ENCODE peak calls at places on chromosomes 6 and 20, in seven cellular contexts. G is bronchial epithelial cell; C is choroid plexus epithelial cell; J is CD8-positive, alpha-beta T cell; K is HCT116; P is neural progenitor cell; O is astrocyte of the spinal cord. M is an unnamed sample.

GRCh38 chr20:57893364-57894001 is 183.7 kb upstream of the PMEPA1 start:
- DNase-seq in K (no peak), G (no peak), J (no peak), O (no peak), P (peak), C (no peak), M (no peak)

GRCh38 chr20:58714923-58715708 is 22.5 kb downstream of the NPEPL1 start:
- DNase-seq in K (no peak), C (no peak), P (no peak), O (no peak), G (no peak), J (no peak), M (no peak)

GRCh38 chr6:37560737-37561103 is 61.0 kb upstream of the CCDC167 start:
- DNase-seq in J (no peak), K (no peak), G (no peak), P (no peak), O (no peak), C (no peak), M (no peak)

GRCh38 chr6:89414215-89414614 is 2.1 kb upstream of the RRAGD start:
- DNase-seq in K (no peak), C (no peak), G (no peak), O (no peak), P (no peak), J (no peak), M (no peak)

GRCh38 chr20:14264869-14265268 is 72.5 kb downstream of the FLRT3 start:
- DNase-seq in K (no peak), J (no peak), G (peak), C (peak), O (peak), P (no peak), M (peak)

GRCh38 chr20:51400051-51400926 is 142.2 kb downstream of the NFATC2 start:
- DNase-seq in K (no peak), G (peak), P (no peak), O (no peak), J (peak), C (peak), M (peak)

GRCh38 chr20:50464725-50465650 is 45.2 kb upstream of the PTPN1 start:
- DNase-seq in C (no peak), P (no peak), J (no peak), G (no peak), O (no peak), K (no peak), M (no peak)

GRCh38 chr6:64270083-64270482 is 634.5 kb downstream of the PHF3 start:
- DNase-seq in C (no peak), J (no peak), O (no peak), G (peak), K (no peak), P (no peak), M (peak)

GRCh38 chr6:125828476-125829039 is 37.8 kb downstream of the NCOA7 start:
- DNase-seq in O (no peak), P (no peak), K (no peak), G (no peak), C (no peak), J (no peak), M (no peak)

GRCh38 chr6:41511443-41512060 is 34.6 kb upstream of the FOXP4 start:
- DNase-seq in O (no peak), P (no peak), K (no peak), J (no peak), G (no peak), C (no peak), M (no peak)

GRCh38 chr20:59151820-59152219 is 11.8 kb upstream of the ZNF831 start:
- DNase-seq in O (no peak), K (no peak), P (no peak), J (no peak), C (no peak), G (no peak), M (no peak)

GRCh38 chr6:28885149-28885738 is 38.5 kb downstream of the TRIM27 start:
- DNase-seq in G (no peak), O (no peak), J (no peak), C (no peak), K (no peak), P (no peak), M (no peak)

GRCh38 chr6:50850223-50850751 is 31.6 kb downstream of the TFAP2B start:
- DNase-seq in G (peak), K (no peak), C (no peak), J (no peak), P (peak), O (no peak), M (peak)

GRCh38 chr6:169230322-169230665 is 23.4 kb downstream of the THBS2 start:
- DNase-seq in J (no peak), O (no peak), K (no peak), G (no peak), P (no peak), C (no peak), M (peak)

GRCh38 chr20:23727016-23727415 is 23.7 kb downstream of the CST1 start:
- DNase-seq in K (no peak), J (no peak), P (no peak), C (no peak), G (no peak), O (no peak), M (no peak)

GRCh38 chr6:18293192-18293904 is 29.0 kb upstream of the DEK start:
- DNase-seq in O (peak), G (peak), K (no peak), J (no peak), P (no peak), C (peak), M (peak)

GRCh38 chr6:88072462-88072861 is 24.8 kb downstream of the SPACA1 start:
- DNase-seq in C (no peak), P (no peak), J (no peak), G (peak), K (no peak), O (no peak), M (no peak)

GRCh38 chr6:134080171-134080795 is 27.9 kb upstream of the SLC2A12 start:
- DNase-seq in K (no peak), P (no peak), J (no peak), O (no peak), G (peak), C (peak), M (peak)

GRCh38 chr20:53895385-53895755 is 175.0 kb downstream of the BCAS1 start:
- DNase-seq in J (no peak), C (no peak), P (no peak), O (no peak), G (no peak), K (no peak), M (no peak)

GRCh38 chr6:118735320-118735719 is 83.9 kb upstream of the CEP85L start:
- DNase-seq in O (no peak), P (peak), C (peak), G (no peak), J (no peak), K (no peak), M (no peak)

GRCh38 chr20:32536861-32537656 is 48.1 kb downstream of the NOL4L start:
- DNase-seq in O (no peak), G (no peak), C (no peak), P (peak), K (no peak), J (peak), M (no peak)

GRCh38 chr20:60410865-60411264 is 452.6 kb downstream of the CDH26 start:
- DNase-seq in P (no peak), G (no peak), C (no peak), O (no peak), J (no peak), K (no peak), M (no peak)

GRCh38 chr6:72787521-72788031 is 165.7 kb downstream of the KCNQ5 start:
- DNase-seq in O (peak), K (no peak), G (peak), C (peak), P (peak), J (no peak), M (peak)

GRCh38 chr20:42111349-42111748 is 493.2 kb upstream of the CHD6 start:
- DNase-seq in C (no peak), P (no peak), J (no peak), O (no peak), G (no peak), K (no peak), M (no peak)

GRCh38 chr6:83609248-83609647 is 96.9 kb downstream of the PRSS35 start:
- DNase-seq in C (no peak), J (no peak), K (no peak), O (no peak), G (no peak), P (no peak), M (no peak)

GRCh38 chr6:118558811-118559217 is 10.7 kb downstream of the PLN start:
- DNase-seq in P (no peak), J (no peak), O (peak), C (peak), G (no peak), K (no peak), M (no peak)

GRCh38 chr6:167550936-167551633 is 226.2 kb downstream of the TTLL2 start:
- DNase-seq in P (no peak), J (no peak), C (peak), G (no peak), K (no peak), O (peak), M (no peak)

GRCh38 chr6:43070028-43070632 is 6.0 kb upstream of the PTK7 start:
- DNase-seq in K (peak), C (peak), O (peak), J (no peak), P (peak), G (peak), M (peak)

GRCh38 chr6:169957351-169957963 is 206.0 kb downstream of the ERMARD start:
- DNase-seq in C (no peak), G (no peak), K (no peak), J (no peak), P (no peak), O (no peak), M (no peak)

GRCh38 chr6:53032853-53033252 is 32.4 kb upstream of the FBXO9 start:
- DNase-seq in K (no peak), O (peak), C (no peak), P (no peak), J (no peak), G (no peak), M (peak)

GRCh38 chr20:5056801-5057599 is 55.7 kb upstream of the SLC23A2 start:
- DNase-seq in O (peak), P (no peak), C (peak), K (peak), J (peak), G (peak), M (peak)
- TF ChIP-seq CTCF in O (peak), P (peak), C (peak), K (peak), J (peak), G (peak), M (peak)

GRCh38 chr20:21706345-21707195 is 1.1 kb downstream of the PAX1 start:
- DNase-seq in G (no peak), O (no peak), K (no peak), C (no peak), P (peak), J (no peak), M (no peak)
- H3K4me3 ChIP-seq in G (no peak), O (no peak), K (no peak), C (no peak), P (peak), J (no peak), M (no peak)

GRCh38 chr6:70879496-70879895 is 77.4 kb downstream of the B3GAT2 start:
- DNase-seq in C (no peak), P (no peak), O (no peak), J (no peak), K (no peak), G (peak), M (peak)

GRCh38 chr6:70889270-70889669 is 67.6 kb downstream of the B3GAT2 start:
- DNase-seq in G (no peak), O (no peak), C (no peak), J (no peak), P (no peak), K (no peak), M (no peak)

GRCh38 chr6:70886661-70887060 is 70.2 kb downstream of the B3GAT2 start:
- DNase-seq in G (no peak), C (no peak), P (no peak), J (no peak), O (no peak), K (no peak), M (no peak)

GRCh38 chr6:70884074-70884983 is 72.5 kb downstream of the B3GAT2 start:
- DNase-seq in O (peak), C (peak), J (peak), G (peak), P (peak), K (peak), M (peak)
- TF ChIP-seq CTCF in O (peak), C (peak), J (peak), G (peak), P (peak), K (peak), M (peak)

DNA sequence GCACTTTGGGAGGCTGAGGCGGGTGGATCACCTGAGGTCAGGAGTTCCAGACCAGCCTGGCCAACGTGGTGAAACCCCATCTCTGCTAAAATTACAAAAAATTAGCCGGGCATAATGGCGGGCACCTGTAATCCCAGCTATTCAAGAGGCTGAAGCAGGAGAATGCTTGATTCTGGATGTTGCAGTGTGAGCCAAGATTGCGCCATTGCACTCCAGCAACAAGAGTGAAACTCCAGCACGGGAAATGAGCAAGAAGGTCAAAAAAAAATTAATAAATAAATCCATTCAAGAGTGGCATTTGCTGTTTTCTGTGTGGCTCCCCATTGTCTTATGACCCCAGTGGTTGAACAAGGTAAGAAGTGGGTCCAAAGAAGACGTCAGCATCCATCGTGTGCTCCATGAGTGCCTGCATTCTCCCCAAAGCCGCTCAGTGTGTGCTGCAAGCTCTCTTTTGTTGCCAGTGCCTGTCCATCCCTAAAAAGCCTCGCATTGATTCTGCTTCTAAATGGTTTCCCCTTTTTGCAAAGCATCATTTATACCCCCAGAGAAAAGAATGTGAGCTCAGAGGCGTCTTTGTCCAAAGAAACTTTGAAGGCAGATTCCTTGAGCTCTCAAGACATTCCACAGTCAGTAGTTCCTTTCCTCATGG is 38.8 kb upstream of the MAP3K4 start:
- DNase-seq in P (peak), G (peak), C (peak), J (no peak), O (no peak), K (no peak), M (peak)
- H3K4me3 ChIP-seq in P (peak), G (no peak), C (no peak), J (no peak), O (no peak), K (no peak), M (no peak)

DNA sequence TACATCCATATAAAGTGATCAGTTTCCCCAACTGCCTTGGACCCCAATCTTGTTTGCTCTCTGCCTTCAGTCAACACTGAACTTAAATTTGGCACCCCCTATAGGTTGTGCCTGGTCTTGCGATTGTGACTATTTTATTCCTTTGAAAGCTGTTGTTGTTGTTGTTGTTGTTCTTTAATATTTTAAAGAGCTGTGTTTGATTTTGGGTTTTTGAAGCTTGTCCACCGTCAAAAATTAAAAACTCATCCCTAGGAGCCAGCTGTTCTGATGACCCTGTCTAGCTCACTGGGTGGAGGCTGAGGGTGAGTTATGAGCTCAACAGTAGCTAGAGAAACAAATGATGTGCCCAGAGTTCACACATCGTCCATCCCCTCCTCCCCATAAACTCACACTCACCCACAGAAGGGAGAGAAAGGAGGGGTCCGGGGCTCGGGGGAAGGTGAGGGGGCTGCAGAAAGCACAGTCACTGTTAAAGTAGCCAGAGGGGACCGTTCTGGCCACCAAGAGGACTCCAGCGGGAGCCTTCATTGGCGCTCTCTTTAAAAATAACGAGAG is 4.0 kb downstream of the SIM1 start:
- DNase-seq in P (peak), K (no peak), G (no peak), C (no peak), O (no peak), J (no peak), M (no peak)
- TF ChIP-seq CTCF in P (peak), K (peak), G (peak), C (peak), O (peak), J (no peak), M (peak)

M was measured in epithelial cell of esophagus.